ENCODE peak calls at places on chromosomes 11 and 22, in five cellular contexts. G is GM12878, J is GM12891, F is H1, C is HepG2. N is an unnamed sample.
A peak's percentile ranks its signal among the peaks of the same experiment; 100 is the strongest.

GRCh38 chr22:19622061-19622441 is 92.3 kb upstream of the SEPTIN5 start:
- DNase-seq in G (peak; percentile 40), J (no peak), F (no peak), C (no peak), N (no peak)

GRCh38 chr11:92550411-92550810 is 325.8 kb downstream of the FAT3 start:
- DNase-seq in G (no peak), J (no peak), F (peak; percentile 71), C (no peak), N (no peak)

GRCh38 chr11:4059424-4059823 is 35.2 kb upstream of the RRM1 start:
- DNase-seq in G (no peak), J (no peak), F (no peak), C (no peak), N (no peak)

GRCh38 chr11:70497536-70498075 is 99.3 kb downstream of the CTTN start:
- DNase-seq in G (no peak), J (no peak), F (no peak), C (no peak), N (no peak)

GRCh38 chr11:10096987-10097386 is 197.0 kb downstream of the SBF2 start:
- DNase-seq in G (no peak), J (no peak), F (no peak), C (no peak), N (no peak)

GRCh38 chr22:19036229-19036522 is 86.0 kb downstream of the DGCR2 start:
- DNase-seq in G (no peak), J (no peak), F (no peak), C (no peak), N (no peak)

GRCh38 chr11:65381721-65382035 is 768 bp downstream of the SLC25A45 start:
- DNase-seq in G (no peak), J (no peak), F (no peak), C (peak; percentile 94), N (no peak)

GRCh38 chr22:25281675-25282345 is 62.4 kb downstream of the CRYBB2 start:
- DNase-seq in G (no peak), J (no peak), F (peak; percentile 76), C (no peak), N (no peak)

GRCh38 chr11:118090545-118091162 is 3.9 kb upstream of the SMIM35 start:
- DNase-seq in G (no peak), J (no peak), F (no peak), C (peak; percentile 52), N (no peak)

DNA sequence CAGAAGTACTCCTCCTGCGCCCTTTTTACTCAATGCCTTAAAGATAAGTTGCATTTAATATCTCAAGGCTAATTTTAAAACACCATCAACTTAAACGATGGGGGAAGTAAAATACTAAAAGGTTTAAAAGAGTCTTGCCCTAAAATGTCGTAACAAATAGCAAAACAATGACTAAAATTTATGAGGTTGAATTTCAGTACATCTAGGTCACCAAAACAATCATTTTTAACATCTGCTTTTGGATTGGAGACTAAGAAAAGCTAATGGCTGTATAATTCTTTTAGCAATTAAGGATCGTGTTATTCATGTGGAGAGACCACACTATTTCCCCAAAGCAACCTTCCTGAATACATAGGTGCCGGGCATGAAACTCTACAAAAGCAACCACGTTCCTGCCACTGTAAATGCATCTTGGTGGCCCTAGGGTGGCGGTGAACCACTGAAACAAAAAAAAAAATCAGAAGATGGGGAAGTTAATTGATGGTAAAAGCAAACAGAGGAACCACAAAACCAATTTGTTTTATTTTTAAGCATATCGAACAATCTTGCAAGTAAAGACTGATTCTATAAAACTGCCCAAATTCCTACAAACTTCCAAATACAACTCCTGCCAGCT is 45.8 kb downstream of the CELF1 start:
- DNase-seq in G (peak; percentile 50), J (no peak), F (no peak), C (no peak), N (no peak)
- TF ChIP-seq TAF1 in G (no peak), J (no peak), F (no peak), C (no peak), N (no peak)

DNA sequence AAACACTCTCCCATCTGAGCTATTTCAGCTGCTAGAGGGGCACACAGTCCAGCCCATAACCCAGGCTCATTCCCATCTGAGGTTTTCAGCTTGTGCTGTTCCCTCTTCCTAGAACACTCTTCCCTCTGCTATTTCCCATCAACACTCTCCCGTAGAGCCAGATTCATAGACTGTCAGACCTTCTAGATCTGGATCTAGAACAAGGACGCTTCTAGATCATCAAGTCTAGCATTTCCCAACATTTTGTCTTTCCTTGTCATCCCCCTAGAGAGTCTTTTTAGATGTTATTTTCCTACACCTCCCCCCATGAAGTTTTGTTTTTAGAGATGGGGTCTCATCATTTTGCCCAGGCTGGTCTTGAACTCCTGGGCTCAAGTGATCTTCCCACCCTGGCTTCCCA is 13.4 kb downstream of the CRYBA4 start:
- DNase-seq in G (no peak), J (no peak), F (no peak), C (no peak), N (no peak)
- TF ChIP-seq POLR2A in G (no peak), J (no peak), F (no peak), C (no peak), N (no peak)

DNA sequence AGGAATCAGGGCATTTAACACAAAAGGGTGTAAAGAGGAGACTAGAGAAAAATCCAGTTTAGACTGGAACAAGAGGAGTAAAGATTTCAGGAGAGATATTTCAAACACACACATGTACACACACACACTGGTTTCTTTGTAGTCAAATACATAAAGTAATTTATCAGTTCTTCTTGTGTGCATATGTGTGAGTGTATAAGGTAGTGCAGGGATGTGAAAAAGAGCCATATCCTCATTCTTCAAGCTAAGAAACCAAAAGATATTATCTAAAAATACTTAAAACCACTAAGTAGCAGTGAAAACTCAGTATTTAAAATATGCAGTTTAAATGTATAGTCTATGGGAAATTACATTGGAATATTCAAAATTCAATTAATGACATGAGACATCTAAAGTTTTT is 52.5 kb upstream of the CARD18 start:
- DNase-seq in G (no peak), J (no peak), F (no peak), C (no peak), N (no peak)
- TF ChIP-seq TAF1 in G (no peak), J (no peak), F (no peak), C (no peak), N (no peak)

DNA sequence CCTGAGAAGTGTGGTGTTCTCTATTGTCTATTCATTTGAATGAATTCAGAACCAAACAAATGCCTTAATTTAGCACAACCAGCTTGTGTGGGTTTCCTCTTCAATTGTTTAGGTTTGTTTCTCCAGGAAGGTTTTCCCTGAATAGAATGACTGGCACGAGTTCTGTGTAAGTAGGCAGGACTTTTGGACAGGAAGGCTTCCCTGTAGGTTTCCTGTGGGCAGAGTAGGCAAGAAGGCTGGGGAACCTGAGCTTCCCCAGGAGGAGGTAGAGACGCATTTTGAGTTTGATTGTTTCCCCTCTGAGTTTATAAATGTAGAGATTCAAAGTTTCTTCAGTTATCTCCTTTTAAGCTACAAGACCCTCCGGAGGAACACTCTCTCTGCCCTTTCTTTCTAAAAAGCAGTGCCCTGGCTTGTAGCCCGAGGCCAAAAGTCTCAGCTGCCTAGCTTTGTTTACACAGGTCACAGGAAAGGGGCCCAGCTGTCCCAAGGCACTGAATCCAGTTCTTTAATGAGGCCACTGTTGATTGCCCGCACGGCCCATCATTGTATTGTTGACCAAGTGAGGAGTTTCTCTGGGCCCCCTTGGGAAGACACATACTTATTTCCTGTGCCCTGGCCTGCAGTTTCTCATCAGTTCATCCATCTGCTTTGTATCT is 66.6 kb upstream of the RDX start:
- DNase-seq in G (no peak), J (no peak), F (no peak), C (peak; percentile 43), N (no peak)
- TF ChIP-seq POLR2A in G (no peak), J (no peak), F (no peak), C (no peak), N (no peak)

GRCh38 chr11:1703146-1703545 is 6.2 kb downstream of the KRTAP5-6 start:
- DNase-seq in G (no peak), J (no peak), F (no peak), C (no peak), N (no peak)
- TF ChIP-seq TAF1 in G (no peak), J (no peak), F (no peak), C (no peak), N (no peak)

DNA sequence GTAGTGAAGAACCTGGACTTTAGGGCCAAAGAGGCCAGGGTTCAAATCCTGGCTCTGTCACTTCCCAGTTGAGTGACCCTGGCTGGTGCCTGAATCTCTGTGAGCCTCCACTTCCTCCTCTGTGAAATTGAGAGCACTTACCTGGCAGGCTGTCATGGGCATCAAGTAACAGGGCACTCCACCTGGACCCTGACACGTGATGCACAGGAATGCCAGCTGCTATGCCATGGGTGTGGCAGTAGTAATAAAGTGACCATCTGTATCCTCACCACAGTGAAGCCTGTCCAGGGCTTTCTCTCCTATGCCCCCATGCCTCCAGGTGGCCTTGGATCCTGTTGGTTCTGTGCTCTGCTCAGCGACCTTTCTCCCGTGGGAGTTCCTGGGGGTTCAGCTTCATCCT is 29.8 kb upstream of the PPP6R3 start:
- DNase-seq in G (no peak), J (no peak), F (no peak), C (no peak), N (no peak)
- TF ChIP-seq POLR2A in G (no peak), J (no peak), F (no peak), C (no peak), N (no peak)

DNA sequence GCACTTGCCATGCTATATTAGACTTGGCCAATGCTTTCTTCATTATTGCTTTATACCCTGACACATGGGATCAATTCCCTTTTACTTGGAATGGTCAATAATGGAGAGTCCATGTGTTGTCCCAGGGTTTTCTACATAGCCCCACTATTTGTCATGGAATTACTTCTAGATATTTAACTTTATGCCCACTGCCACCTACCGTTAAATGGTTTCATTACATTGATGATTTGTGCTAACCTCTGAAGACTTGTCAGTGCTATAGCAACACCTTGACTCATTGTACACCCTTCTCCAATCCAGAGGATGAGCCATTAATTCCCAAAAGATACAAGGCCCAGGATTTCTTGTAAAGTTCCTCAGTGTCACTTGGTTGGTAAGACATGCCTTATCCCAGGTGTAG is 31.4 kb upstream of the SLC22A25 start:
- DNase-seq in G (no peak), J (no peak), F (no peak), C (peak; percentile 60), N (no peak)
- TF ChIP-seq TAF1 in G (no peak), J (no peak), F (no peak), C (no peak), N (no peak)

GRCh38 chr11:860238-861104 is 17.8 kb downstream of the TSPAN4 start:
- DNase-seq in G (no peak), J (no peak), F (no peak), C (no peak), N (no peak)
- TF ChIP-seq POLR2A in G (no peak), J (no peak), F (no peak), C (no peak), N (no peak)

GRCh38 chr22:17120281-17120680 is 879 bp downstream of the TMEM121B start:
- DNase-seq in G (no peak), J (peak; percentile 54), F (peak; percentile 93), C (no peak), N (peak; percentile 50)

GRCh38 chr22:17120711-17121234 is 387 bp downstream of the TMEM121B start:
- DNase-seq in G (no peak), J (no peak), F (peak; percentile 66), C (no peak), N (no peak)

GRCh38 chr22:17118342-17118741 is 2.8 kb downstream of the TMEM121B start:
- DNase-seq in G (no peak), J (no peak), F (no peak), C (no peak), N (no peak)

GRCh38 chr22:17119481-17120202 is 1.5 kb downstream of the TMEM121B start:
- DNase-seq in G (no peak), J (no peak), F (peak; percentile 84), C (no peak), N (no peak)

GRCh38 chr22:17121235-17122195 is at the start of gene TMEM121B:
- DNase-seq in G (no peak), J (peak; percentile 46), F (peak; percentile 92), C (no peak), N (no peak)
- TF ChIP-seq TAF1 in G (no peak), J (no peak), F (peak; percentile 63), C (no peak), N (no peak)

GRCh38 chr11:74647404-74647803 is 55.0 kb downstream of the POLD3 start:
- DNase-seq in G (no peak), J (no peak), F (no peak), C (no peak), N (no peak)
- TF ChIP-seq POLR2A in G (no peak), J (no peak), F (no peak), C (no peak), N (no peak)

N was measured in GM12892.